ENCODE peak calls at places on chromosomes 5 and 9, in nine cellular contexts. A is spleen, Q is gastrocnemius medialis, N is tibial nerve, O is stomach, V is endothelial cell of umbilical vein, W is GM12878, D is ovary, S is vagina. I is an unnamed sample. For H3K27me3, the result is how much of the 10 kb centered on the place peaks cover.

GRCh38 chr5:179866241-179867078 is 7.8 kb upstream of the MRNIP start:
- DNase-seq in A (peak), Q (no peak), N (no peak), O (no peak), V (no peak), W (peak), D (no peak), S (no peak), I (no peak)

GRCh38 chr9:7185612-7186011 is 427.8 kb downstream of the KDM4C start:
- DNase-seq in A (no peak), Q (no peak), N (no peak), O (no peak), V (peak), W (no peak), D (no peak), S (no peak), I (no peak)

GRCh38 chr5:140151719-140152609 is 23.0 kb upstream of the CYSTM1 start:
- DNase-seq in A (no peak), Q (no peak), N (no peak), O (no peak), V (no peak), W (no peak), D (no peak), S (no peak), I (peak)

GRCh38 chr5:169933127-169933526 is 47.2 kb downstream of the INSYN2B start:
- DNase-seq in A (no peak), Q (no peak), N (no peak), O (no peak), V (no peak), W (no peak), D (no peak), S (no peak), I (no peak)

GRCh38 chr5:151572657-151573368 is 18.3 kb downstream of the FAT2 start:
- DNase-seq in A (no peak), Q (no peak), N (no peak), O (no peak), V (no peak), W (no peak), D (no peak), S (no peak), I (peak)

GRCh38 chr5:139481580-139482049 is 943 bp downstream of the STING1 start:
- DNase-seq in A (peak), Q (no peak), N (no peak), O (no peak), V (no peak), W (no peak), D (no peak), S (no peak), I (no peak)

GRCh38 chr5:137265457-137265856 is 233.7 kb downstream of the SPOCK1 start:
- DNase-seq in A (no peak), Q (no peak), N (no peak), O (no peak), V (no peak), W (no peak), D (no peak), S (no peak), I (no peak)

GRCh38 chr5:131984945-131985665 is 26.4 kb downstream of the ACSL6 start:
- DNase-seq in A (peak), Q (no peak), N (no peak), O (no peak), V (no peak), W (no peak), D (no peak), S (no peak), I (no peak)

GRCh38 chr9:2055203-2055658 is 40.1 kb downstream of the SMARCA2 start:
- DNase-seq in A (no peak), Q (no peak), N (no peak), O (no peak), V (peak), W (peak), D (no peak), S (no peak), I (no peak)

GRCh38 chr5:57033103-57033502 is 81.2 kb upstream of the MIER3 start:
- DNase-seq in A (no peak), Q (no peak), N (no peak), O (peak), V (no peak), W (no peak), D (no peak), S (no peak), I (no peak)

DNA sequence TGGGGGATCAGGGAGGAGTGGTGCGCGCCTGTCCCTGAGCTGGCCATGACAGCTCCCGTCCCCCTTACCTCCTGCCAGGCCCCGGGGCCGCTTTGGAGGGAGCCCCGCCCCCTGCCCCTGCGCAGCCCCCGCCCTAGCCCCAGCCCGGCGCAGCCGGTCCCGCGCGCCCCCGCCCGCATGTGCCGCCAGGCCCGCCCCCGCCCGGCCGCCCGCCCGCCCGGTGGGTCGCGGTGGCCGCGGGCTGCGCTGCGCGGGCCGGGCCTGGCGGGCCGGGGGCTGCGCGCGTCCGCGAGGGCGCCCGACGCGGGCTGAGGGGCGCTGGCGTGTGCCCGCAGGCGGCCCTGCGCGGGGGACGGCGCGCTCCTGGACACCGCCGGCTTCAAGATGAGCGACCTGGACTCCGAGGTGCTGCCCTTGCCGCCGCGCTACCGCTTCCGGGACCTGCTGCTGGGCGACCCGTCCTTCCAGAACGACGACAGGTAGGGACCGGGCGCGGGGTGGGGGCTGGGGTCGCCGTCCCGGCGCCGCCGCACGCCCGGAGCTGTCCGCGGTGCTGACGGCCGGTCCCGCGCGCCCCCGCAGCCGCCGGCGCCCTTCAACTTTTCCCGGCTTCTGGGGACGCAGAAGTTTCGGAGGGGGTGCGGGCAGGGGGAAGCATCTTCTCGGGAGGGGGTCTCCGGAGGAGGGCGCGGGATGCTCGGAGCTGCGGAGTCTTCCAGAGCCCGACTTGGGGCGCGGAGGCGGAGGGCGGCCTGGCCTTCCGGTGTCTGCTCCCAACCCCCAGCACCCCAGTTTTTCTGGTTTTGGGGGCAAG is 12.5 kb downstream of the KCNT1 start:
- DNase-seq in A (no peak), Q (no peak), N (no peak), O (no peak), V (no peak), W (no peak), D (peak), S (no peak), I (no peak)
- H3K27me3 ChIP-seq in A (half or more), Q (under half), N (half or more), O (half or more), V (under half), W (under half), D (under half), S (under half), I (under half)

GRCh38 chr9:114051281-114051680 is 26.8 kb downstream of the AMBP start:
- DNase-seq in A (peak), Q (no peak), N (no peak), O (no peak), V (no peak), W (no peak), D (no peak), S (no peak), I (no peak)
- H3K4me3 ChIP-seq in A (no peak), Q (no peak), N (no peak), O (no peak), V (no peak), W (no peak), D (no peak), S (no peak), I (no peak)

GRCh38 chr5:159642379-159642778 is 273.9 kb upstream of the ADRA1B start:
- DNase-seq in A (no peak), Q (no peak), N (no peak), O (no peak), V (no peak), W (no peak), D (no peak), S (no peak), I (no peak)
- TF ChIP-seq POLR2A in A (no peak), Q (no peak), N (no peak), O (no peak), V (no peak), W (no peak), D (no peak), S (no peak), I (no peak)

DNA sequence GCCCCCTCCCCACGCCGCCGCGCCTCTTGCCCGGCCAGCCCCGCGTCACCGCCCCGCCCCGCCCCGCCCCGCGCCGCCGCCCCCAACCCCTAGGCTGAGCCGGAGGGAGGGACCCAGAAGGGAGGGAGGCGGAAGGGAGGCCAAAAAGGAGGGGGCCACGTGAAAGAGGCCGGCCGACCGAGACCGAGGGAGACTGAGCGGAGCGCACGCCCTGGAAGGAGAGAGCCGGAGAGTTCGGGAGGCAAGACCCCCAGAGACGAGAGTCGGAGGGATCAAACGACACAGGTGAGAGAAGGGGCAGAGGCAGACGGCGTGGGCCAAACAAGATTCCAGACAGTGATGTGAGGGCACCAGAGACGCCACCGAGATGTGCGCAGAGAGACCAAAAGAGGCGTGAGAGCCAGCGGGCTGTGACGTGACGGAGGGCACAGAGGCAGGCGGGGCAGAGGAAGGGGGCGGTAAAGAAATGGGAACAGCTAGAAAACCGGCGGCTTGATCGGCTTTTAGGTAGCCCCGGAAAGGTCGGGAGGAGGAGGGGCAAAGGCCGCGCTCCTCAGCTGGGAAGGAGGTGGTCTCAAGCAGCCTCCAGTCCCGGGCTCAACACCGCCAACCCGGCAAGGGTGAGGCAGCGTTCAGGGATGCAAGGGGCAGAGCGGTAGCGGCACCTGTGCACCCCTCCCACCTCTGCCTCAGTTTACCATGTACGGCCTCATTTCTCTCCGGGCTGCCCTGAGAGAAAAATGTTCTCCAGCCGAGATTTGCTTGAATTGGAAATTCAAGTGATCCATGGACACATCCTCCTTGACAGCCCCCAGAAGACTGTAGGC is 414 bp upstream of the BARX1 start:
- DNase-seq in A (no peak), Q (no peak), N (no peak), O (no peak), V (no peak), W (no peak), D (no peak), S (no peak), I (no peak)
- H3K27me3 ChIP-seq in A (half or more), Q (half or more), N (half or more), O (half or more), V (half or more), W (under half), D (under half), S (under half), I (half or more)

GRCh38 chr9:22002038-22002437 is 7.1 kb downstream of the CDKN2B start:
- DNase-seq in A (no peak), Q (no peak), N (no peak), O (no peak), V (no peak), W (no peak), D (no peak), S (no peak), I (no peak)

GRCh38 chr9:22009563-22009867 is 410 bp upstream of the CDKN2B start:
- DNase-seq in A (no peak), Q (no peak), N (no peak), O (no peak), V (no peak), W (no peak), D (no peak), S (no peak), I (no peak)

GRCh38 chr9:22008662-22009562 is at the start of gene CDKN2B:
- DNase-seq in A (peak), Q (peak), N (peak), O (peak), V (peak), W (no peak), D (peak), S (no peak), I (peak)

GRCh38 chr9:22005083-22005699 is 3.9 kb downstream of the CDKN2B start:
- DNase-seq in A (no peak), Q (no peak), N (no peak), O (no peak), V (peak), W (no peak), D (no peak), S (no peak), I (no peak)

GRCh38 chr9:22005700-22006605 is 3.2 kb downstream of the CDKN2B start:
- DNase-seq in A (peak), Q (no peak), N (no peak), O (no peak), V (no peak), W (no peak), D (no peak), S (no peak), I (no peak)
- H3K4me3 ChIP-seq in A (no peak), Q (no peak), N (peak), O (peak), V (peak), W (no peak), D (no peak), S (peak), I (no peak)

GRCh38 chr5:17443333-17444125 is 54.5 kb upstream of the TAF11L2 start:
- DNase-seq in A (peak), Q (no peak), N (no peak), O (peak), V (no peak), W (no peak), D (no peak), S (no peak), I (no peak)
- TF ChIP-seq POLR2A in A (no peak), Q (no peak), N (no peak), O (no peak), V (no peak), W (no peak), D (no peak), S (no peak), I (no peak)

DNA sequence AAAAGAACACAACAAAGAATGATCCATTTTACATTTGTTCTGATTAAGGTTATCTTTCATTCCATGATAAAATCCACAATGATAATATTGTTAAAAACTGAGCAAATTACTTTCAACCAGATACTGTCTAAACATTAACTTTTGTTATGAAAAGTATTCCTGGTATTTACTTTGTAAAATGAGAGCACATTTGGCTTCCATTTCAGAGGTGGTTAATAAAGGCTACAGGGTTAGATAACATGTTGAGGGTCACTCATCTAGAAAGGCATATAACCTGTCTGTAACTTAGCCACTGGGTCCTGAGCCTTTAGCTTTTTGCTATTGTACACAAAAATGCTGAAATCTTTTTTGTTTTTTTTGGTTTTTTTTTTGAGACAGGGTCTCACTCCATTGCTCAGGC is 99.3 kb downstream of the ANXA2R start:
- DNase-seq in A (no peak), Q (no peak), N (no peak), O (no peak), V (no peak), W (no peak), D (no peak), S (no peak), I (no peak)
- H3K27me3 ChIP-seq in A (under half), Q (under half), N (under half), O (half or more), V (under half), W (under half), D (under half), S (under half), I (under half)

DNA sequence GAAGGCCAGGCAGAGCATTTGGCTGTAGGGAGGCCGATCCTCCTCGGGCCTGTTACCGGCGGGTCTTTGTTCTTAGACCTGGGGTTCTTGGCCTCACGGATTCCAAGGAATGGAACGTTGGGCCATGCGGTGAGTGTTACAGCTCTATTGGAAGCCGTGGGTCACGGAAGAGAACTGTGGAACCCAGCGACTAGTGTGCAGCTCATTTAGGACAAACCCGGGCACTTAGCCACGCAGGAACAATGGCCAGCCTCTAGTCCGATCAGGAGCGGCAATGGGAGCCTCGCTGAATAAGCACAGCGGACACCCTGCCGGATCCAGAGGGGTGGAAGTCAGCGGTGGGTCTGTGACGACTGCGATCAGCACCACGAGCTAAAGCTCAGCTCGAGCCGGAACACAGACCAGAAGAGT is 53.9 kb upstream of the RPL26L1 start:
- DNase-seq in A (no peak), Q (no peak), N (no peak), O (no peak), V (no peak), W (no peak), D (no peak), S (no peak), I (no peak)
- H3K4me3 ChIP-seq in A (no peak), Q (no peak), N (no peak), O (no peak), V (no peak), W (no peak), D (no peak), S (no peak), I (no peak)

DNA sequence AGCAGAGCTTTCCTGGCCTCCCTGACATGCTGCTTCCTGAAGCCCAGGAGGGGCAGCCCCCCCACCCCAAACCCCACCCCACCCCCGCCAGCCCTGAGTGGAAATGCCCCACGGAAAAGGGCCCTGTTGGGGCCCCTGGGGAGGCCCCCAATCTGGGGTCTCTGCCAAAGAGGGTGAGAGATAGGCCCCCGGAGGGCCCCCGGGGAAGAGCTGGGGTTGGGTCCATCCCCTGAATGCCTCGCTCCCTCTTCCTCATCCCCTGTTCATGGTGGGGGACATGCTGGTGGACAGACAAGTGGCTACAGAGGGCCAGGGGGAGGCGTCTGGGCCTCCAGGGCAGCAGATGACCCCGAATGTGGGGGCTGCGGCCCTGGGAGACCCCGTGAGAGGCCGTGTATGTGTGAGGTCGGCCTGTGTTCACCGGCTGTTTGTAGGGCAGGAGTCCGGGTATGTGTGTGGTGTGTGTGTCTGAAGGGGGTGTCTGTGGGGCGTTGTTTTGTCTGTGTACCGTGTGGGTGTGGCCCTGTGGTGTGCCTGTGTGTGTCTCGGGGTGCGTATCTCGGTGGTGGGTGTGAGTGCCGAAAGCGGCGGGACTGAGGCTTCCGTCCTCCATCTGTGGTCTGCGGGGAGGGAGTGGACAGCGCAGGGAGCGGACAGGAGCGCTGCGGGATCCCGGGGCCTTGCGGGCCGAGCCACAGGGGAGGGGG is 11.3 kb downstream of the C9orf50 start:
- DNase-seq in A (peak), Q (no peak), N (no peak), O (peak), V (no peak), W (no peak), D (peak), S (no peak), I (peak)
- TF ChIP-seq POLR2A in A (no peak), Q (no peak), N (no peak), O (no peak), V (no peak), W (no peak), D (no peak), S (no peak), I (peak)

GRCh38 chr5:178332096-178332780 is 99.6 kb upstream of the PHYKPL start:
- DNase-seq in A (peak), Q (peak), N (no peak), O (peak), V (no peak), W (no peak), D (no peak), S (no peak), I (peak)

GRCh38 chr5:178329331-178329730 is 96.7 kb upstream of the PHYKPL start:
- DNase-seq in A (peak), Q (no peak), N (no peak), O (no peak), V (no peak), W (no peak), D (no peak), S (no peak), I (no peak)

GRCh38 chr5:178331491-178331981 is 98.9 kb upstream of the PHYKPL start:
- DNase-seq in A (peak), Q (peak), N (no peak), O (peak), V (no peak), W (no peak), D (no peak), S (no peak), I (peak)

GRCh38 chr5:178328826-178329225 is 96.2 kb upstream of the PHYKPL start:
- DNase-seq in A (peak), Q (no peak), N (no peak), O (no peak), V (no peak), W (no peak), D (no peak), S (no peak), I (no peak)

GRCh38 chr5:178330791-178331404 is 98.3 kb upstream of the PHYKPL start:
- DNase-seq in A (peak), Q (peak), N (no peak), O (no peak), V (no peak), W (no peak), D (no peak), S (no peak), I (peak)
- H3K27me3 ChIP-seq in A (under half), Q (under half), N (under half), O (under half), V (under half), W (under half), D (under half), S (under half), I (under half)

I was measured in prostate gland.